ENCODE peak calls at places on chromosomes 12 and 14, in six cellular contexts. One of them, this sample, is unnamed. For H3K27me3 and H3K4me1, the result is how much of the 10 kb centered on the place peaks cover.

GRCh38 chr14:58138065-58138718 is 13.8 kb downstream of the ARMH4 start:
- DNase-seq in heart right ventricle: no peak
- DNase-seq in psoas muscle: no peak
- DNase-seq in GM23338: no peak
- DNase-seq in right atrium auricular region: no peak
- DNase-seq in upper lobe of left lung: no peak
- DNase-seq in this sample: no peak

GRCh38 chr12:116483959-116484699 is 75.1 kb upstream of the MAP1LC3B2 start:
- DNase-seq in right atrium auricular region: no peak
- DNase-seq in upper lobe of left lung: no peak
- DNase-seq in GM23338: no peak
- DNase-seq in heart right ventricle: no peak
- DNase-seq in psoas muscle: peak
- DNase-seq in this sample: no peak

GRCh38 chr12:51818567-51819300 is 29.8 kb downstream of the FIGNL2 start:
- DNase-seq in GM23338: no peak
- DNase-seq in psoas muscle: peak
- DNase-seq in right atrium auricular region: no peak
- DNase-seq in heart right ventricle: no peak
- DNase-seq in upper lobe of left lung: no peak
- DNase-seq in this sample: no peak

GRCh38 chr14:100049220-100049619 is 16.0 kb upstream of the EVL start:
- DNase-seq in GM23338: no peak
- DNase-seq in psoas muscle: no peak
- DNase-seq in upper lobe of left lung: no peak
- DNase-seq in heart right ventricle: no peak
- DNase-seq in right atrium auricular region: no peak
- DNase-seq in this sample: no peak

GRCh38 chr12:14577344-14577743 is 9.7 kb upstream of the PLBD1 start:
- DNase-seq in right atrium auricular region: no peak
- DNase-seq in GM23338: no peak
- DNase-seq in upper lobe of left lung: no peak
- DNase-seq in psoas muscle: no peak
- DNase-seq in heart right ventricle: no peak
- DNase-seq in this sample: no peak

GRCh38 chr12:10940389-10940788 is 1.3 kb upstream of the TAS2R14 start:
- DNase-seq in right atrium auricular region: no peak
- DNase-seq in psoas muscle: no peak
- DNase-seq in GM23338: no peak
- DNase-seq in heart right ventricle: no peak
- DNase-seq in upper lobe of left lung: no peak
- DNase-seq in this sample: no peak

GRCh38 chr14:22539831-22540230 is 49.2 kb downstream of the DAD1 start:
- DNase-seq in GM23338: no peak
- DNase-seq in right atrium auricular region: no peak
- DNase-seq in upper lobe of left lung: no peak
- DNase-seq in psoas muscle: no peak
- DNase-seq in heart right ventricle: no peak
- DNase-seq in this sample: no peak

GRCh38 chr12:102891756-102892155 is 25.3 kb downstream of the PAH start:
- DNase-seq in GM23338: peak
- DNase-seq in right atrium auricular region: no peak
- DNase-seq in psoas muscle: no peak
- DNase-seq in heart right ventricle: no peak
- DNase-seq in upper lobe of left lung: no peak
- DNase-seq in this sample: no peak

GRCh38 chr12:8890313-8891084 is 23.8 kb upstream of the PHC1 start:
- DNase-seq in upper lobe of left lung: no peak
- DNase-seq in psoas muscle: no peak
- DNase-seq in heart right ventricle: no peak
- DNase-seq in right atrium auricular region: no peak
- DNase-seq in GM23338: peak
- DNase-seq in this sample: peak

GRCh38 chr12:68189766-68190700 is 30.5 kb upstream of the IFNG start:
- DNase-seq in psoas muscle: no peak
- DNase-seq in upper lobe of left lung: no peak
- DNase-seq in heart right ventricle: no peak
- DNase-seq in right atrium auricular region: no peak
- DNase-seq in GM23338: no peak
- DNase-seq in this sample: no peak

GRCh38 chr12:79655036-79655435 is 35.7 kb downstream of the PAWR start:
- DNase-seq in psoas muscle: no peak
- DNase-seq in GM23338: peak
- DNase-seq in heart right ventricle: no peak
- DNase-seq in upper lobe of left lung: no peak
- DNase-seq in right atrium auricular region: no peak
- DNase-seq in this sample: no peak

GRCh38 chr12:19430988-19431387 is 8.3 kb upstream of the AEBP2 start:
- DNase-seq in upper lobe of left lung: no peak
- DNase-seq in psoas muscle: no peak
- DNase-seq in right atrium auricular region: no peak
- DNase-seq in heart right ventricle: no peak
- DNase-seq in GM23338: no peak
- DNase-seq in this sample: no peak

GRCh38 chr14:50447491-50447890 is 50.8 kb upstream of the CDKL1 start:
- DNase-seq in right atrium auricular region: no peak
- DNase-seq in GM23338: no peak
- DNase-seq in upper lobe of left lung: no peak
- DNase-seq in psoas muscle: no peak
- DNase-seq in heart right ventricle: no peak
- DNase-seq in this sample: no peak

GRCh38 chr12:130351331-130351730 is 13.6 kb downstream of the PIWIL1 start:
- DNase-seq in GM23338: no peak
- DNase-seq in right atrium auricular region: no peak
- DNase-seq in upper lobe of left lung: no peak
- DNase-seq in psoas muscle: no peak
- DNase-seq in heart right ventricle: no peak
- DNase-seq in this sample: no peak

GRCh38 chr14:103099733-103100280 is 5.3 kb downstream of the EXOC3L4 start:
- DNase-seq in psoas muscle: no peak
- DNase-seq in upper lobe of left lung: peak
- DNase-seq in right atrium auricular region: no peak
- DNase-seq in heart right ventricle: no peak
- DNase-seq in GM23338: no peak
- DNase-seq in this sample: no peak

GRCh38 chr12:54929998-54930397 is 54.6 kb downstream of the TESPA1 start:
- DNase-seq in heart right ventricle: no peak
- DNase-seq in GM23338: no peak
- DNase-seq in upper lobe of left lung: no peak
- DNase-seq in right atrium auricular region: no peak
- DNase-seq in psoas muscle: no peak
- DNase-seq in this sample: no peak

GRCh38 chr12:2651061-2651965 is 143.5 kb upstream of the FKBP4 start:
- DNase-seq in GM23338: peak
- DNase-seq in psoas muscle: no peak
- DNase-seq in right atrium auricular region: no peak
- DNase-seq in heart right ventricle: no peak
- DNase-seq in upper lobe of left lung: peak
- DNase-seq in this sample: peak

GRCh38 chr14:78254911-78255431 is 84.8 kb downstream of the NRXN3 start:
- DNase-seq in psoas muscle: no peak
- DNase-seq in GM23338: no peak
- DNase-seq in right atrium auricular region: no peak
- DNase-seq in upper lobe of left lung: no peak
- DNase-seq in heart right ventricle: no peak
- DNase-seq in this sample: no peak

GRCh38 chr12:62783881-62784280 is 151.1 kb downstream of the PPM1H start:
- DNase-seq in heart right ventricle: no peak
- DNase-seq in upper lobe of left lung: no peak
- DNase-seq in right atrium auricular region: no peak
- DNase-seq in GM23338: peak
- DNase-seq in psoas muscle: no peak
- DNase-seq in this sample: no peak

GRCh38 chr12:24960222-24960855 is 11.4 kb upstream of the BCAT1 start:
- DNase-seq in upper lobe of left lung: no peak
- DNase-seq in psoas muscle: no peak
- DNase-seq in heart right ventricle: no peak
- DNase-seq in GM23338: peak
- DNase-seq in right atrium auricular region: no peak
- DNase-seq in this sample: no peak

DNA sequence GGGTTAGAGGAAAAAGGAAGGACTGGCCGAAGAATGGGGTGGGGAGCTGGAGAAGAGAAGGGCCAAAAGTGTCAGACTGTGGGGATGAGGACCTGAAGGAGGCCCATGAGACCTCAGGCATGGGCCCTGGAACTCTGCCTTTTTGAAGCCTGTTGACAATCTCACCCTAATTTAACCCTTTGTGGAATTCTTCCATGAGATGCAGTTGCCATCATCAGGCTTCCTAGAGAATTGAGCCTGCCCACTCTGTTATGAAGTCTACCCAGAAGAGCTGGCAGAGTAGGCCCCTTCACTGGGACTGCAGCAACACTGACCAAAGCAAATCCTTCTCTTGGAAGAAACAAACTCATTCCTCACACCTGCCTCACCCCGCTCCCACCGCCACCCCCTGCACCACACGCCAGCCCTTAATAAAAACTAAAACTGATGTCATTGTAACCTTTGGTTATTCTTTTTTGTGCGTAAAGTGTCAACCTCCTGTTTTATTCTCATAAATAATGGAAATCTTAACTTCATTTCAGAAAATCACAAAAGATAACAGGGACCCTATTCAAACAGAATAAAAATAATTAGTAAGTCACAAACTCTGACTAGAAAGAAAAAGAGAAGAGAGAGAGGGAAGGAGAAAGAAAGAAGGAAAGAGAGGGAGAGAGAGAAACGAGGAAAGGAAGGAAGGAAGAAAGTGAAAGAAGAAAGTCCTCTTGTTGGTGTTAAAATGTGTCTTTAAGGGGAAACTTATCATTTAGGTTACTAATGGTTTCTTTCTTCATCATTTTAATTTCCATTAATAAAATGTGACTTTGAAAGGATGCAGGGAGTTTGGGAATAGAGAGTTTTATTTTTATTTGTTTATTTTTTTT is 61.3 kb downstream of the CRADD start:
- DNase-seq in right atrium auricular region: no peak
- DNase-seq in psoas muscle: no peak
- DNase-seq in GM23338: no peak
- DNase-seq in upper lobe of left lung: peak
- DNase-seq in heart right ventricle: no peak
- DNase-seq in this sample: no peak
- H3K4me3 ChIP-seq in right atrium auricular region: peak
- H3K4me3 ChIP-seq in psoas muscle: peak
- H3K4me3 ChIP-seq in GM23338: no peak
- H3K4me3 ChIP-seq in upper lobe of left lung: no peak
- H3K4me3 ChIP-seq in heart right ventricle: peak
- H3K4me3 ChIP-seq in this sample: no peak

DNA sequence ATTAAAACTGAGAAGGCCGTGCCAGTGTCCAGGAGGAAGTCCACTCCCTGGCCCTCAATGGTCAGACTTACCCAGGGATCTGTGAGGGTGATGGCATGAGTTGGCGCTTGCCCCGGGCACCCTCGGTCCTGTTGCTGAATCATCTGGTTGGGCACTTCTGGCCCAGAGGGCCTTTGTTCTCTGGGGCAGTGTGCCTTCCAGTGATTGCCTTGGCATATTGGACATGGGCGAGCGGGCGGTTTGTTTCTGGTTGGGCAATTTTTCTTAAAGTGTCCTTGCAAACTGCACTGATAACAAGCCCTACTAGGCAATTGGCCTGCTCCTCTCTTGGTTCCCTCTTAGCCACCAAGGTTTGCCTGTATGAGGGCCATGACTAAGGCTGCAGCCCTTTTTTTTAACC is 69.5 kb upstream of the ZDHHC17 start:
- DNase-seq in heart right ventricle: no peak
- DNase-seq in psoas muscle: peak
- DNase-seq in GM23338: no peak
- DNase-seq in right atrium auricular region: no peak
- DNase-seq in upper lobe of left lung: no peak
- DNase-seq in this sample: no peak
- H3K27me3 ChIP-seq in heart right ventricle: under half
- H3K27me3 ChIP-seq in psoas muscle: under half
- H3K27me3 ChIP-seq in GM23338: under half
- H3K27me3 ChIP-seq in right atrium auricular region: under half
- H3K27me3 ChIP-seq in upper lobe of left lung: under half
- H3K27me3 ChIP-seq in this sample: under half

DNA sequence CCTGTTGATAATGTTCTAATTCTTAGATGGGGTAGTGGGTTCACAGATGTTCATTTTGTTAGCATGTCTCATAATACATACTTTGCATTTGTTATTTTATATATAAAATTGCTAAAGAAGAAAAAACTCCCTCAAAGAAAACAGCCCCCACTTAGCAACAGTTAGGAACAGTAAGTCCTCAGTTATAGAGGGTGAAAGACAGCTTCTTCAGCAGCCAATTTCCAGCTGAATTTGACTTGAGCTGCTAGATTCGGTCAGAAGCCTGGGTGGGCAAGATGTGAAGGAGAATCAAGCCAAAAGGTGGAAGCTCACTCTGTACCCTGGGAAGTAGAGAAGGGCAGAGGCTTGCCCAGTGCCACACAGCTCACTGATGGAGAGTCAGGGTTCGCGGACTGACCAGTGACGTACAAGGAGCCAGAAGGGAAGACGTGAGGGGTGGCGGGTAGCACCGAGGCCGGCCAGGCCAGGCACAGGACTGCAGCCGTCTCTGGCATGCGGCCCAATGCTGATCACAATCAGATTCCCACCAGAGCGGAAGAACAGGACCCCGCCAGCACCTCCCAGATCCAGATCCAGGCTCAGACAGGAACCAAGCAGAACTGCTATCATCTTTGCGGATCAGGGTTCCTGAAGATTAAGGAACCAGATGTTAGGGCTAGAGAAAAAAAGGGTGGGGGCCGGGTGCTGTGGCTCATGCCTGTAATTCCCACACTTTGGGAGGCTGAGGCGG is 30.4 kb upstream of the VWF start:
- DNase-seq in right atrium auricular region: peak
- DNase-seq in upper lobe of left lung: no peak
- DNase-seq in heart right ventricle: peak
- DNase-seq in GM23338: no peak
- DNase-seq in psoas muscle: peak
- DNase-seq in this sample: peak
- H3K4me1 ChIP-seq in right atrium auricular region: under half
- H3K4me1 ChIP-seq in upper lobe of left lung: under half
- H3K4me1 ChIP-seq in heart right ventricle: under half
- H3K4me1 ChIP-seq in GM23338: under half
- H3K4me1 ChIP-seq in psoas muscle: under half
- H3K4me1 ChIP-seq in this sample: under half

DNA sequence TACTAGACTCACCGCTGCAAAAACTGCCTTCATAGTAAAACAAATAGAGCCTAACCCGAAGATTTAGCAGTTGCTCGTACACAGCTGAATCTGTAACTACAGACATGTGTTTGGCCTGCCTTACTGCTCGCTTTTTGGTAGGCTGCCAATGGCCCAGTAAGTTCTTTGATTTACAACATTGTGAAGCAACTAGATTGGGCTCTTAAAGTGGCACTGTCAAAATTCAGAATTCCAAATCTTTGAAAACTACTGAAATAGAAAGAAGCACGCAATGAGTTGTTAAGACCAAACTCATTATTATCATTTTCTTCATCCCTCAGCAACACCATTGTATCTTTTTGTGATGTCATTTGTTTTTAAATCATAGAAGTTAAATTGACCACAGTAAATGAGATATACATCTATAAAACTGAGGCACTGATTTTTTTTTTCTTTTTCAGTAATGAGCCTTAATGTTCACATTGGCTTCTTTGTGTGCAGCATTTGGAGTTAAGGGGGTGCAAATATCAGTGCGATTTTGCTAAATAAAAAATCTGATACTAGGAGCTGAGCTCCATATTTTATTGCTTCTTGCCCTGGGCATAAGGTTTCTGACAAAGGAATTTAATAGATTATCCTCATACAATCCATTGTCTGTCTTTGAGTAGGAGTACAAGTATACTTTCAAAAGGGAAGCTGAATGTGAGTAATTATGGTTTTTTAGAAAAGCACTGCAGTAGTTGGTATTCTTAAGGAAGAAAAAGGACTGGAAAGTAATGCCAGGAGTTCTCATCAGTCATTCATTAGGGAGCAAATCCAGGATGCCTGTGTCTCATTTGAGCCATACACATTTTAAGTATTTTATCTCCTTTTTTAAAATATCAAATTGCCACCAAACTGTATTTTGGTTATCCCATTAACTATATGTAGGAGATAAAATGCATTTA is 138.5 kb downstream of the KICS2 start:
- DNase-seq in right atrium auricular region: peak
- DNase-seq in heart right ventricle: peak
- DNase-seq in GM23338: no peak
- DNase-seq in upper lobe of left lung: no peak
- DNase-seq in psoas muscle: peak
- DNase-seq in this sample: peak
- H3K4me3 ChIP-seq in right atrium auricular region: no peak
- H3K4me3 ChIP-seq in heart right ventricle: no peak
- H3K4me3 ChIP-seq in GM23338: no peak
- H3K4me3 ChIP-seq in upper lobe of left lung: no peak
- H3K4me3 ChIP-seq in psoas muscle: no peak
- H3K4me3 ChIP-seq in this sample: no peak

This sample was measured in tibial artery.